ENCODE peak calls at places on chromosomes 5 and 9, in four cellular contexts. E is cardiac muscle cell, W is AG20443, S is memory B cell. H is an unnamed sample.

GRCh38 chr9:34457266-34458012 is 931 bp downstream of the FAM219A start:
- DNase-seq in E (peak; percentile 74), W (peak; percentile 84), S (peak; percentile 9), H (peak; percentile 10)

GRCh38 chr5:6135977-6136376 is 242.4 kb downstream of the MED10 start:
- DNase-seq in W (no peak), S (no peak), E (no peak), H (no peak)

GRCh38 chr9:136665704-136666363 is 3.1 kb downstream of the EGFL7 start:
- DNase-seq in W (peak; percentile 82), S (no peak), E (no peak), H (no peak)

GRCh38 chr9:112705773-112706427 is 12.0 kb downstream of the INIP start:
- DNase-seq in E (peak; percentile 54), W (no peak), S (no peak), H (peak; percentile 67)

GRCh38 chr5:1784197-1785050 is 15.2 kb downstream of the MRPL36 start:
- DNase-seq in S (no peak), E (no peak), W (no peak), H (no peak)

GRCh38 chr5:174707671-174708070 is 16.7 kb upstream of the MSX2 start:
- DNase-seq in S (no peak), E (no peak), W (no peak), H (no peak)

GRCh38 chr5:138138949-138139775 is at the start of gene NME5:
- DNase-seq in E (peak; percentile 83), W (peak; percentile 69), S (no peak), H (peak; percentile 54)

GRCh38 chr9:76655121-76655531 is 109.1 kb upstream of the PCA3 start:
- DNase-seq in S (no peak), W (no peak), E (peak; percentile 78), H (no peak)

GRCh38 chr9:68951879-68952659 is 61.8 kb downstream of the PRKACG start:
- DNase-seq in W (no peak), S (no peak), E (no peak), H (no peak)

GRCh38 chr5:172561151-172561550 is 79.9 kb upstream of the NEURL1B start:
- DNase-seq in E (peak; percentile 38), S (no peak), W (peak; percentile 32), H (no peak)

GRCh38 chr5:33257807-33258491 is 182.8 kb upstream of the TARS1 start:
- DNase-seq in W (peak; percentile 65), S (no peak), E (peak; percentile 79), H (no peak)

GRCh38 chr5:39197556-39197955 is 21.8 kb downstream of the FYB1 start:
- DNase-seq in W (no peak), E (no peak), S (no peak), H (no peak)

GRCh38 chr5:151213803-151214613 is 9.9 kb downstream of the CCDC69 start:
- DNase-seq in S (peak; percentile 73), E (peak; percentile 96), W (peak; percentile 70), H (no peak)

GRCh38 chr5:1077026-1077425 is 34.8 kb downstream of the SLC12A7 start:
- DNase-seq in E (no peak), W (no peak), S (no peak), H (no peak)

GRCh38 chr9:95477885-95478790 is 38.6 kb downstream of the PTCH1 start:
- DNase-seq in E (no peak), S (no peak), W (no peak), H (no peak)

GRCh38 chr9:124821247-124821623 is 32.0 kb upstream of the WDR38 start:
- DNase-seq in S (no peak), W (no peak), E (no peak), H (no peak)

GRCh38 chr9:111870774-111871542 is 25.7 kb upstream of the UGCG start:
- DNase-seq in S (no peak), E (no peak), W (no peak), H (no peak)

GRCh38 chr9:126131066-126132010 is 195.3 kb upstream of the MVB12B start:
- DNase-seq in S (no peak), W (peak; percentile 2), E (no peak), H (no peak)

GRCh38 chr9:136508729-136509500 is 26.1 kb upstream of the SEC16A start:
- DNase-seq in E (no peak), S (no peak), W (no peak), H (no peak)

GRCh38 chr9:70421020-70421271 is 6.5 kb upstream of the KLF9 start:
- DNase-seq in W (no peak), E (no peak), S (no peak), H (no peak)

GRCh38 chr9:84617415-84617814 is 52.1 kb upstream of the NTRK2 start:
- DNase-seq in E (no peak), W (no peak), S (no peak), H (no peak)

GRCh38 chr9:13665418-13666066 is 386.1 kb upstream of the MPDZ start:
- DNase-seq in W (peak; percentile 24), S (no peak), E (peak; percentile 54), H (no peak)

GRCh38 chr5:168132186-168132585 is 159.3 kb upstream of the WWC1 start:
- DNase-seq in S (no peak), W (peak; percentile 58), E (peak; percentile 7), H (no peak)

GRCh38 chr9:89234636-89235035 is 56.0 kb upstream of the SHC3 start:
- DNase-seq in E (peak; percentile 34), S (peak; percentile 4), W (no peak), H (no peak)

GRCh38 chr9:115614931-115615401 is 497.0 kb upstream of the TNC start:
- DNase-seq in E (no peak), W (no peak), S (no peak), H (no peak)